ENCODE peak calls at places on chromosome 18, in four cellular contexts. Q is K562, Z is HepG2, A is SK-N-SH. E is an unnamed sample.

GRCh38 chr18:55256568-55257289 is 297.5 kb upstream of the CCDC68 start:
- DNase-seq in Z (no peak), A (no peak), Q (no peak), E (no peak)

GRCh38 chr18:46393230-46393629 is 263.8 kb downstream of the LOXHD1 start:
- DNase-seq in Z (no peak), A (peak), Q (peak), E (no peak)

GRCh38 chr18:25704096-25704870 is 352.3 kb upstream of the ZNF521 start:
- DNase-seq in A (no peak), Z (no peak), Q (no peak), E (no peak)

GRCh38 chr18:76972838-76973237 is 150.5 kb downstream of the ZNF236 start:
- DNase-seq in Z (no peak), A (no peak), Q (no peak), E (no peak)

GRCh38 chr18:43863180-43863579 is 585.9 kb upstream of the SYT4 start:
- DNase-seq in A (no peak), Z (no peak), Q (no peak), E (no peak)

GRCh38 chr18:74148543-74149070 is 284 bp downstream of the TIMM21 start:
- DNase-seq in A (no peak), Z (no peak), Q (peak), E (no peak)

GRCh38 chr18:9290171-9290570 is 44.4 kb upstream of the TWSG1 start:
- DNase-seq in Z (no peak), Q (no peak), A (no peak), E (no peak)

GRCh38 chr18:36665952-36666351 is 162.8 kb downstream of the TPGS2 start:
- DNase-seq in Q (no peak), A (no peak), Z (no peak), E (no peak)

GRCh38 chr18:9403795-9404564 is 69.4 kb downstream of the TWSG1 start:
- DNase-seq in Z (peak), A (no peak), Q (no peak), E (no peak)

GRCh38 chr18:77178559-77178958 is 46.0 kb upstream of the MBP start:
- DNase-seq in A (no peak), Z (no peak), Q (no peak), E (no peak)

GRCh38 chr18:25826823-25827617 is 263.4 kb downstream of the SS18 start:
- DNase-seq in Q (no peak), A (no peak), Z (peak), E (no peak)

GRCh38 chr18:10072659-10073309 is 159.0 kb downstream of the VAPA start:
- DNase-seq in Z (no peak), A (no peak), Q (no peak), E (no peak)

GRCh38 chr18:32271649-32272324 is 81.9 kb downstream of the MEP1B start:
- DNase-seq in A (peak), Q (peak), Z (peak), E (peak)

DNA sequence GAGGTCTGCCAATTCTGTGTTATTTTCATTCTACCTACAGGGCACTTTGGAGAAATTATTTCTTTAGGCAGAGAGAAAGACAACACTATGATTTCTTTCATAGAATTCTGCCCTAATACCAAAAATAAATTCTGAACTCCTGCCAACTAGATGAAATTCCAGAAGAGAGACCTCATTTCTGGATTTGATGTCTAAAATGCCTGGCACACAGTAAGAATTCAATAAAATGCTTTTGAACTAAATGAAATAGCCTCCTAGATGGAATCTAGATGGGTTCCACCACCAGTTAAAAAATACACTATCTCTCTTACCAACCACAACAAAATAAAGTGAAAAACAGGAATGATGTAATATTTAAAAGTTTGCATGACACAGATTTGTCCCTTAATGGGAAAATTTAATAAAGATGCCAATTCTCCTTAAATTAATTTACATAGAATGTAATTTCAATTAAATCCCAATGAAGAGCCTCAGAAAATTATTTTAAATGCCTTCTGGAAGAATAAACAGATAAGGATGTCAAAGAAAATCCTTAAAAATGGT is 75.0 kb downstream of the OSBPL1A start:
- DNase-seq in Z (no peak), A (no peak), Q (no peak), E (no peak)
- TF ChIP-seq ELF1 in Z (no peak), A (no peak), Q (no peak), E (no peak)

GRCh38 chr18:35347991-35348390 is 3.8 kb upstream of the ZNF24 start:
- DNase-seq in Q (no peak), Z (no peak), A (no peak), E (no peak)

GRCh38 chr18:35352283-35352682 is 8.1 kb upstream of the ZNF24 start:
- DNase-seq in Q (no peak), A (no peak), Z (no peak), E (no peak)

GRCh38 chr18:35355140-35355618 is 11.0 kb upstream of the ZNF24 start:
- DNase-seq in Z (peak), A (peak), Q (peak), E (peak)

DNA sequence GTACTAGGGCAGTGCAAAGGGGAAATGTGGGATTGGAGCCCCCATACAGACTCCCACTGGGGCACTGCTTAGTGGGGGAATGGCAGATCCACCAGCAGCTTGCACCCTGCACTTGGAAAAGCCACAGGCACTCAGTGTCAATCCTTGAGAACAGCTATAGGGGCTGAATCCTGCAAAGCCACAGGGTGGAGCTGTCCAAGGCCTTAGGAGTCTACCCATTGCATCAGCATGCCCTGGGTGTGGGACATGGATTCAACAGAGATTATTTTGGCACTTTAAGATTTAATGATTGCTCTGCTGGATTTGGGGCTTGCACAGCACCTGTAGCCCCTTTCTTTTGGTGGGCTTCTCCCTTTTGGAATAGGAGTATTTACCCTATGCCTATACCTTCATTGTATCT is 8.6 kb upstream of the ZNF24 start:
- DNase-seq in A (no peak), Z (no peak), Q (no peak), E (no peak)
- TF ChIP-seq ZBTB33 in A (no peak), Z (no peak), Q (no peak), E (no peak)

GRCh38 chr18:57918601-57919000 is 115.5 kb upstream of the ATP8B1 start:
- DNase-seq in A (no peak), Z (no peak), Q (no peak), E (no peak)
- TF ChIP-seq ELF1 in A (no peak), Z (no peak), Q (no peak), E (no peak)

GRCh38 chr18:58616446-58616845 is 12.4 kb downstream of the ALPK2 start:
- DNase-seq in A (no peak), Z (no peak), Q (no peak), E (no peak)

GRCh38 chr18:58612239-58613055 is 16.4 kb downstream of the ALPK2 start:
- DNase-seq in Q (no peak), Z (no peak), A (no peak), E (no peak)

GRCh38 chr18:58611471-58612131 is 17.3 kb downstream of the ALPK2 start:
- DNase-seq in A (no peak), Z (no peak), Q (no peak), E (no peak)

GRCh38 chr18:58618822-58619553 is 9.9 kb downstream of the ALPK2 start:
- DNase-seq in Q (no peak), Z (no peak), A (no peak), E (no peak)

DNA sequence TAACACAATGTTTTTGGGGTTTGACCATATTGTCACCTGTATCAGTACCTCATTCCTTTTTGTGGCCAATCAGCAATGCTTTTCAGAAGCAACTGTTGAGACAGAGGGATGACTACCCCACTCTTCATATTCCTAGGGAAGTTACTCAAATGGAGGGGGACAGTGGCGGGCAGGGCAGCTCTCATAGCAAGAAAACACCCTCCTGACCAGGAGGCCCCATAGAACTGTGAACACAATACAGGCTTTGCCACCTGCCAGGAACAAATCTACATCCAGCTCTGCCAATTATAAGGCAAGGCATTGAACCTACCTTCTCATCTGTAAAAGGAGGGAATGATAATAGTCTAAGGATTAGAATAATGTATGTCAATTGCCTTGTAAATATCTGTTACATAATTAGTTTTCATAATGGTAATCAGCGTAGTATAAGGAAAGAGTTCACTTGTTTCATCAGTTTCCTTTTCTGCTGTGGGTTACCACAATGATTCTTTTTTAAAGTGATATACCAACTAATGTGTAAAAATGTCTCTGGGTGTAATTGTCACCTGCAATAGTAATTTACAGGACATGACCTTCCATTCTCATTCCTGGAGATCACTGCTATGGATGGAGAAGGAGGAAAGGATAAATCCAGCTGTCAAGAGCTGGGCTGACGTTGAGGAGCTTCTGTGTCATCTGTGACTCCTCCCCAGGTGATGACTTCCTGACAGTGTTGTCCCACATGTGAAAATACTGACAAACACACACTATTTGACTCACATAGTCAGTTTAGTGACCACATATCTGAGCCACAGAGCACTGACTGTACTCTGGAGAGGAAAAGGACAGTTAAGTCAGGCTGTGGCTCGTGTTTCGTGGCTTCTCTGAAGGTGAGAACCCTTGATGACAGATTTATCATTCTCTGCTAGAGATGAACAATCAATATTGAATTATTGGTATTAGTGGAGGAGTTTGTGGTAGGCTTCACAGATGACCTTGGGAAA is 13.4 kb downstream of the ALPK2 start:
- DNase-seq in Q (no peak), A (no peak), Z (no peak), E (no peak)
- TF ChIP-seq ZBTB33 in Q (no peak), A (no peak), Z (no peak), E (no peak)

DNA sequence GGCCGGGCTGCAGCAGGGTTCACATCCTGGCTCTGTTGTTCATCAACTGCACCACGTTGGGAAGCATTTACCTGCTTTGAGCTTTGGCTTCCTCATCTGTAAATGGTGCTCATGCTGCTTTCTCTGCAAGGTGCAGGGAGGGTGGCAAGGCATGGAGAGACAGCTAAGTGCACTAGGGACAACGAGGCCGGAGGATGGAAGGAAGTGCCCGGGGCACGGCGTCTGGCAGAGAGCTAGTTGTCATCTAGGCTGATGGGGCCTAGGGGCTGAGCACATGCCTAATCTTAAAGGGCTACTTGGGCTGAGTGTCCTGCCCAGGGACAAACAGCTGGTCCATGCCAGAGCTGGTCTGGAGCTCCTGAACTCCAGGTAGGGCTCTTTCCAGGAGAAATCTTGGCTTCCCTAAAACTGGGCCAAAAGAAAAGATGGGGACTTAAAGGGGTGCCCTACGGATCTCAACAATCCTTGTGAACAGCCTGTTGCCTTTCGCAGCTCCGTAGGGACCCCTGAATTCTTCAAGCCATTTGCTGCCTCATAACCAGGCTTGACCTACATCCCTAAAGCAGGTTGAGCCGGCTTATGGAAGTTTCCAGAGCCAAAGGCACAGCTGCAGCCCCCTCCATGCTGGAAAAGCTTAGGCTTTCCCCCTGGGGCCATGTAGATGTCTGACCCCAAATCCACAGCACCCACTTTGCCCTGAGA is 130.8 kb downstream of the SMAD7 start:
- DNase-seq in A (no peak), Q (no peak), Z (no peak), E (no peak)
- TF ChIP-seq ELF1 in A (no peak), Q (no peak), Z (no peak), E (no peak)

GRCh38 chr18:13276530-13277520 is 58.3 kb downstream of the LDLRAD4 start:
- DNase-seq in Z (no peak), A (no peak), Q (no peak), E (no peak)
- TF ChIP-seq ZBTB33 in Z (no peak), A (no peak), Q (no peak), E (no peak)

GRCh38 chr18:22169011-22169888 is at the start of gene GATA6:
- DNase-seq in Z (peak), A (peak), Q (peak), E (peak)

GRCh38 chr18:22171263-22171838 is 2.0 kb downstream of the GATA6 start:
- DNase-seq in Z (no peak), Q (no peak), A (no peak), E (no peak)

GRCh38 chr18:22168360-22168921 is 948 bp upstream of the GATA6 start:
- DNase-seq in A (peak), Z (peak), Q (peak), E (no peak)

GRCh38 chr18:22170421-22171262 is 1.3 kb downstream of the GATA6 start:
- DNase-seq in A (peak), Z (peak), Q (no peak), E (no peak)

DNA sequence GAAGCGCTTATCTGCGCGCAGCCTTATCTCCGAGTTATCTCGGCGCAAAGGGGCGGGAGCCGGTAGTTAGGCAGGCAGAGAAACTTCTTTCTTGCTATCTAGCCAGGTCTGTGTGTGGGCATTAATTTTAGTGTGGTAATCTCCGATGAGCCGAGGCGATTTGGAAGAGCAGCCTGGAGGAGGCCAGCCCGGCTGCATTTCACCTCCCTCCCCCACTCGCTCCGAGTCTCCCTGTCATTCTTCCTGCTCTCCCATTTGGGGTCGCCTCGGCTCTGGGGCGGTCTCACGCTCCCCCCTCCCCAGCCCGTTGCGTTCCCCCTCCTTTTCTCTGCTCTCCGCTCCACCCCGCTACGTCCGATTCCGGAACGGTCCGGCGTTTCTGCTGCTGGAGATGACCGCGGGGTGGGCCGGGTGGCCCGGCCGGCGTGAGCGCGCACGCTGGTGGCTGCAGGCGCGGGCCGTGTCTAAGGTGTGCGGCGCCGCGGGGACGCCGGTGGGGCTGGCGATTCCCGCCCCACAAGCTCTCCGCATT is 566 bp downstream of the GATA6 start:
- DNase-seq in A (peak), Z (peak), Q (peak), E (no peak)
- TF ChIP-seq ELF1 in A (no peak), Z (no peak), Q (no peak), E (no peak)

DNA sequence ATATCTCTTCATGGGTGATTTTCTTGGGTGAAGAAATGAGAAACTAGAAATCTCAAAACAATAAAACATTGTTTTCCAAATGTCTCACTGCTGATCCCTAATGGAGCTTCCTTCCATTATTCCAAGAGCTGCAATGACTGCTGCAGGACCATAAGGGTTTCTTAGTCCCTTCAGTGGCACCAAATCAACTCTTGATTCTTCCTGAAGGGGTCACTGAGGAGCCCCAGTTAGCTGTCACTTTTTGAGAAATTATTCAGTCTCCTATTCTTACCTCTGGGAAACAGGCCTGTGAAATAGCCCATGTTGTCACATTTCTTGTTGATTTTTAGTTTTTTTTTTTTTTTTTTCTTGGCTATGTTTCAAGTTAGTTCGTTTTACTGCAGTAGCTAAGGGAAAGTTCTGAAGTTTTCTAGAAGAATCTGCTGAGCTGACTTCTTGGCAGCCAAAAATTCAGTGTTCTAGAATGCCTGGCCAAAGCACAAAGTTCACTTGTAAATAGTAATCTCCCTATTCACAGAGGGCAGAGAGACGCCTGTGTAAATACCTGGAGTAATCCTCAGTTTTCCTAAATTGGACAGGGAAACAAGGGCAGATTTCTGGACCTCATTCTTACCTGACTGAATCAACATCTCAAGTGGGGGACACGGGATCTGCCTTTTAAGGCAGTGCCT is 480.0 kb downstream of the RIT2 start:
- DNase-seq in Q (no peak), Z (no peak), A (peak), E (no peak)
- TF ChIP-seq ZBTB33 in Q (no peak), Z (no peak), A (no peak), E (no peak)